ENCODE peak calls at places on chromosomes 12 and 14, in six cellular contexts. Z is AG09319, D is body of pancreas, H is cardiac fibroblast, S is type B pancreatic cell, N is brain microvascular endothelial cell. W is an unnamed sample.

GRCh38 chr12:26226629-26227375 is 31.4 kb downstream of the SSPN start:
- DNase-seq in Z (no peak), D (peak; percentile 43), H (no peak), S (peak; percentile 69), N (no peak), W (no peak)

GRCh38 chr14:38553586-38553985 is 297.7 kb upstream of the CLEC14A start:
- DNase-seq in Z (no peak), D (no peak), H (peak; percentile 10), S (no peak), N (no peak), W (no peak)

GRCh38 chr14:53979747-53980642 is 23.4 kb upstream of the BMP4 start:
- DNase-seq in Z (peak; percentile 57), D (no peak), H (peak; percentile 76), S (no peak), N (peak; percentile 23), W (no peak)

GRCh38 chr12:52805739-52806138 is 8.2 kb downstream of the KRT4 start:
- DNase-seq in Z (no peak), D (no peak), H (no peak), S (no peak), N (no peak), W (no peak)

GRCh38 chr14:24273422-24273998 is 2.1 kb upstream of the RABGGTA start:
- DNase-seq in Z (no peak), D (peak; percentile 40), H (no peak), S (no peak), N (no peak), W (peak; percentile 60)

GRCh38 chr12:79558924-79559469 is 131.8 kb downstream of the PAWR start:
- DNase-seq in Z (no peak), D (no peak), H (peak; percentile 23), S (no peak), N (no peak), W (no peak)

GRCh38 chr12:104171785-104172563 is 34.0 kb upstream of the NFYB start:
- DNase-seq in Z (no peak), D (no peak), H (no peak), S (peak; percentile 60), N (no peak), W (no peak)

GRCh38 chr14:68359862-68360552 is 432.9 kb downstream of the ZFP36L1 start:
- DNase-seq in Z (no peak), D (peak; percentile 25), H (peak; percentile 75), S (no peak), N (no peak), W (no peak)

GRCh38 chr14:105588236-105588860 is 62.0 kb downstream of the TMEM121 start:
- DNase-seq in Z (no peak), D (no peak), H (no peak), S (no peak), N (no peak), W (no peak)

GRCh38 chr14:95290769-95291440 is 28.8 kb downstream of the CLMN start:
- DNase-seq in Z (no peak), D (peak; percentile 95), H (no peak), S (peak; percentile 59), N (no peak), W (no peak)

GRCh38 chr12:30013051-30013450 is 229.3 kb upstream of the TMTC1 start:
- DNase-seq in Z (no peak), D (no peak), H (no peak), S (no peak), N (no peak), W (no peak)

GRCh38 chr14:72792051-72792788 is 101.7 kb downstream of the DPF3 start:
- DNase-seq in Z (no peak), D (peak; percentile 4), H (no peak), S (no peak), N (peak; percentile 18), W (no peak)

GRCh38 chr14:22232486-22232885 is 356.5 kb downstream of the DAD1 start:
- DNase-seq in Z (no peak), D (no peak), H (no peak), S (no peak), N (no peak), W (no peak)

GRCh38 chr12:19130224-19131019 is 889 bp downstream of the PLEKHA5 start:
- DNase-seq in Z (no peak), D (peak; percentile 45), H (peak; percentile 19), S (peak; percentile 70), N (no peak), W (no peak)

GRCh38 chr14:38948171-38948570 is 154.9 kb downstream of the SEC23A start:
- DNase-seq in Z (peak; percentile 11), D (no peak), H (peak; percentile 69), S (no peak), N (no peak), W (no peak)

GRCh38 chr12:94157891-94158495 is 9.6 kb downstream of the PLXNC1 start:
- DNase-seq in Z (no peak), D (no peak), H (no peak), S (no peak), N (no peak), W (no peak)

GRCh38 chr12:3896851-3897351 is 23.7 kb upstream of the PARP11 start:
- DNase-seq in Z (no peak), D (peak; percentile 49), H (peak; percentile 8), S (no peak), N (no peak), W (no peak)

GRCh38 chr12:3904999-3905398 is 31.8 kb upstream of the PARP11 start:
- DNase-seq in Z (no peak), D (no peak), H (no peak), S (no peak), N (no peak), W (no peak)

GRCh38 chr12:3897400-3897910 is 24.3 kb upstream of the PARP11 start:
- DNase-seq in Z (no peak), D (no peak), H (no peak), S (no peak), N (no peak), W (no peak)

GRCh38 chr12:3898751-3899150 is 25.6 kb upstream of the PARP11 start:
- DNase-seq in Z (no peak), D (no peak), H (no peak), S (no peak), N (no peak), W (no peak)

DNA sequence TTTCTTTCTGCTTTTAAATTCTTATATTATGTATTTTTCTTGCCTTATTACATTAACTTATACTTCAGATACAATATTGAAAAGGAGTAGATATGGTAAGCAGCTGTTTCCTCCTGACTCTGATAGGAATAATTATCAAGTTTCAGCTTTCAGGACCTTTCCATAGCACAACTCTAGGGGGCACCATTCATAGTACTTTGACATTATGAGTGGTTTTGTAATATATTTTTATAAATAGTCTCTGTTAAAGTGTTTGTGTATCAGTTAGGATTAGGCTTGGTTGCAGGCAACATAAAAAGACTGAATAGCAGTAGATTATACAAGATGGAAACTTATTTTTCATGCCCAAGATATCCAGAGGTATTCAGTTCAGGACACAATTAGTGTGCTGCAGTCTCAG is 27.9 kb upstream of the PARP11 start:
- DNase-seq in Z (no peak), D (no peak), H (no peak), S (no peak), N (no peak), W (no peak)
- TF ChIP-seq CTCF in Z (no peak), D (no peak), H (no peak), S (peak; percentile 64), N (no peak), W (no peak)

DNA sequence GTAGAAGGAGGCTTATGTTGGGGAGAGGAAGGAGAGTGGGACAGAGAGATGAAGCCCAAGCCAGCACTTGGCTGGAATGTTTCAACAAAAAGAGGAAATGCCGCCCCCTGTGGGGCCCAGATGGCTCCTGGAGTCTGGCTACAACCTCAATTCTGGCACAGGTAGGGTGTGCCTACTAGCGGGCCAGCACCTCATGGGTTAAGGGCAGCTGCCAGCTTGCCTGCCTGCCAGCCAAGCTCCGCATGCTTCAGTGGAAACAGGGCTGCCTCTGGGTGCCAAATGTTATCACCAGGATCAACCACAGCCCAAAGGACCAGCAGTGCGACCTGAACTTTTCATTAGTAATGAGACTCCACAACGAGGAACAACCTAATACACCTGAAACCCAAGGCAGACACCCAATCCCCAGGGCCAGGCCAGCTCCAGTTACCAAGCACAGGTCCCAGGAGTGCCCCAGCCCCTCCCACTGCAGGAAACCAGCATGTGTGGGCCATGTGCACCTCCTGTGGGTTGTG is 11.3 kb downstream of the RAB15 start:
- DNase-seq in Z (no peak), D (peak; percentile 42), H (no peak), S (no peak), N (no peak), W (no peak)
- TF ChIP-seq CTCF in Z (no peak), D (no peak), H (peak; percentile 0), S (no peak), N (peak; percentile 30), W (peak; percentile 30)

GRCh38 chr12:74365178-74365964 is 172.3 kb upstream of the ATXN7L3B start:
- DNase-seq in Z (peak; percentile 27), D (peak; percentile 49), H (peak; percentile 48), S (no peak), N (peak; percentile 43), W (no peak)
- TF ChIP-seq CTCF in Z (peak; percentile 77), D (no peak), H (peak; percentile 76), S (peak; percentile 59), N (peak; percentile 74), W (peak; percentile 36)

GRCh38 chr12:48004941-48005749 is 869 bp upstream of the COL2A1 start:
- DNase-seq in Z (no peak), D (no peak), H (no peak), S (no peak), N (no peak), W (no peak)

GRCh38 chr12:48005750-48006021 is 1.4 kb upstream of the COL2A1 start:
- DNase-seq in Z (no peak), D (no peak), H (no peak), S (no peak), N (no peak), W (no peak)

GRCh38 chr12:48008950-48009349 is 4.7 kb upstream of the COL2A1 start:
- DNase-seq in Z (no peak), D (no peak), H (no peak), S (no peak), N (no peak), W (no peak)

GRCh38 chr12:48008349-48008748 is 4.1 kb upstream of the COL2A1 start:
- DNase-seq in Z (no peak), D (no peak), H (no peak), S (no peak), N (no peak), W (no peak)

GRCh38 chr12:48007206-48007605 is 2.9 kb upstream of the COL2A1 start:
- DNase-seq in Z (no peak), D (no peak), H (no peak), S (no peak), N (no peak), W (no peak)
- TF ChIP-seq CTCF in Z (no peak), D (no peak), H (no peak), S (no peak), N (no peak), W (no peak)

GRCh38 chr12:92656911-92657310 is 45.9 kb upstream of the PLEKHG7 start:
- DNase-seq in Z (no peak), D (no peak), H (no peak), S (no peak), N (no peak), W (no peak)

GRCh38 chr12:92649511-92650227 is 53.1 kb upstream of the PLEKHG7 start:
- DNase-seq in Z (peak; percentile 73), D (peak; percentile 77), H (peak; percentile 89), S (no peak), N (peak; percentile 84), W (no peak)

GRCh38 chr12:92650228-92650822 is 52.5 kb upstream of the PLEKHG7 start:
- DNase-seq in Z (no peak), D (no peak), H (no peak), S (no peak), N (no peak), W (no peak)

GRCh38 chr12:92654929-92655328 is 47.9 kb upstream of the PLEKHG7 start:
- DNase-seq in Z (peak; percentile 30), D (peak; percentile 2), H (peak; percentile 43), S (no peak), N (no peak), W (no peak)
- TF ChIP-seq CTCF in Z (no peak), D (no peak), H (no peak), S (no peak), N (no peak), W (no peak)